ENCODE peak calls at places on chromosomes 7 and 10, in ten cellular contexts. One of them, this sample, is unnamed.
A peak's percentile ranks its signal among the peaks of the same experiment; 100 is the strongest.

GRCh38 chr7:140640727-140641531 is at the start of gene DENND2A:
- DNase-seq in right lobe of liver: no peak
- DNase-seq in spleen: peak; percentile 81
- DNase-seq in endodermal cell: peak; percentile 92
- DNase-seq in Peyer's patch: peak; percentile 66
- DNase-seq in MM.1S: no peak
- DNase-seq in IMR-90: peak; percentile 76
- DNase-seq in adrenal gland: peak; percentile 52
- DNase-seq in transverse colon: peak; percentile 57
- DNase-seq in lung: no peak
- DNase-seq in this sample: no peak

GRCh38 chr7:36749282-36749960 is 25.1 kb upstream of the AOAH start:
- DNase-seq in IMR-90: peak; percentile 10
- DNase-seq in spleen: no peak
- DNase-seq in MM.1S: no peak
- DNase-seq in lung: no peak
- DNase-seq in endodermal cell: no peak
- DNase-seq in adrenal gland: no peak
- DNase-seq in right lobe of liver: no peak
- DNase-seq in transverse colon: no peak
- DNase-seq in Peyer's patch: no peak
- DNase-seq in this sample: no peak

GRCh38 chr7:148588168-148588890 is 2.2 kb upstream of the C7orf33 start:
- DNase-seq in lung: no peak
- DNase-seq in adrenal gland: no peak
- DNase-seq in spleen: no peak
- DNase-seq in Peyer's patch: no peak
- DNase-seq in IMR-90: no peak
- DNase-seq in transverse colon: no peak
- DNase-seq in right lobe of liver: no peak
- DNase-seq in endodermal cell: no peak
- DNase-seq in MM.1S: peak; percentile 4
- DNase-seq in this sample: no peak

GRCh38 chr7:2863461-2864066 is 19.5 kb upstream of the GNA12 start:
- DNase-seq in transverse colon: peak; percentile 72
- DNase-seq in spleen: peak; percentile 87
- DNase-seq in IMR-90: peak; percentile 97
- DNase-seq in lung: peak; percentile 79
- DNase-seq in Peyer's patch: no peak
- DNase-seq in right lobe of liver: no peak
- DNase-seq in MM.1S: peak; percentile 74
- DNase-seq in adrenal gland: peak; percentile 72
- DNase-seq in endodermal cell: peak; percentile 82
- DNase-seq in this sample: peak; percentile 94

GRCh38 chr7:86975914-86976313 is 83.5 kb downstream of the ELAPOR2 start:
- DNase-seq in lung: no peak
- DNase-seq in IMR-90: no peak
- DNase-seq in MM.1S: no peak
- DNase-seq in adrenal gland: no peak
- DNase-seq in endodermal cell: no peak
- DNase-seq in spleen: no peak
- DNase-seq in Peyer's patch: no peak
- DNase-seq in transverse colon: no peak
- DNase-seq in right lobe of liver: no peak
- DNase-seq in this sample: no peak

GRCh38 chr7:69430502-69431145 is 167.7 kb upstream of the AUTS2 start:
- DNase-seq in transverse colon: peak; percentile 11
- DNase-seq in endodermal cell: peak; percentile 55
- DNase-seq in right lobe of liver: no peak
- DNase-seq in Peyer's patch: no peak
- DNase-seq in lung: no peak
- DNase-seq in IMR-90: no peak
- DNase-seq in spleen: no peak
- DNase-seq in MM.1S: no peak
- DNase-seq in adrenal gland: no peak
- DNase-seq in this sample: no peak

GRCh38 chr7:158828343-158829020 is 827 bp downstream of the ESYT2 start:
- DNase-seq in Peyer's patch: peak; percentile 78
- DNase-seq in MM.1S: no peak
- DNase-seq in lung: peak; percentile 44
- DNase-seq in right lobe of liver: peak; percentile 73
- DNase-seq in adrenal gland: peak; percentile 71
- DNase-seq in IMR-90: no peak
- DNase-seq in transverse colon: peak; percentile 62
- DNase-seq in endodermal cell: peak; percentile 90
- DNase-seq in spleen: peak; percentile 95
- DNase-seq in this sample: peak; percentile 90

GRCh38 chr7:20269726-20270125 is 52.5 kb upstream of the MACC1 start:
- DNase-seq in MM.1S: no peak
- DNase-seq in lung: no peak
- DNase-seq in transverse colon: no peak
- DNase-seq in IMR-90: peak; percentile 33
- DNase-seq in Peyer's patch: no peak
- DNase-seq in endodermal cell: no peak
- DNase-seq in spleen: no peak
- DNase-seq in adrenal gland: no peak
- DNase-seq in right lobe of liver: no peak
- DNase-seq in this sample: no peak

GRCh38 chr7:151442776-151443496 is 3.0 kb upstream of the CRYGN start:
- DNase-seq in endodermal cell: no peak
- DNase-seq in lung: no peak
- DNase-seq in MM.1S: no peak
- DNase-seq in spleen: peak; percentile 1
- DNase-seq in transverse colon: peak; percentile 1
- DNase-seq in adrenal gland: no peak
- DNase-seq in Peyer's patch: no peak
- DNase-seq in IMR-90: no peak
- DNase-seq in right lobe of liver: no peak
- DNase-seq in this sample: no peak

GRCh38 chr7:143295870-143296269 is 7.7 kb downstream of the CASP2 start:
- DNase-seq in right lobe of liver: no peak
- DNase-seq in adrenal gland: no peak
- DNase-seq in endodermal cell: no peak
- DNase-seq in spleen: no peak
- DNase-seq in lung: no peak
- DNase-seq in Peyer's patch: no peak
- DNase-seq in transverse colon: no peak
- DNase-seq in MM.1S: no peak
- DNase-seq in IMR-90: peak; percentile 91
- DNase-seq in this sample: no peak

GRCh38 chr10:33306756-33307519 is 27.5 kb downstream of the NRP1 start:
- DNase-seq in adrenal gland: no peak
- DNase-seq in lung: no peak
- DNase-seq in right lobe of liver: no peak
- DNase-seq in Peyer's patch: no peak
- DNase-seq in IMR-90: peak; percentile 79
- DNase-seq in transverse colon: no peak
- DNase-seq in MM.1S: no peak
- DNase-seq in spleen: no peak
- DNase-seq in endodermal cell: no peak
- DNase-seq in this sample: no peak

GRCh38 chr7:107860981-107861652 is 29.9 kb upstream of the DLD start:
- DNase-seq in transverse colon: peak; percentile 43
- DNase-seq in right lobe of liver: no peak
- DNase-seq in lung: no peak
- DNase-seq in spleen: no peak
- DNase-seq in endodermal cell: no peak
- DNase-seq in Peyer's patch: no peak
- DNase-seq in MM.1S: no peak
- DNase-seq in IMR-90: peak; percentile 7
- DNase-seq in adrenal gland: no peak
- DNase-seq in this sample: no peak

GRCh38 chr10:71244638-71245419 is 32.5 kb downstream of the UNC5B start:
- DNase-seq in Peyer's patch: peak; percentile 68
- DNase-seq in adrenal gland: no peak
- DNase-seq in right lobe of liver: no peak
- DNase-seq in transverse colon: no peak
- DNase-seq in MM.1S: no peak
- DNase-seq in spleen: no peak
- DNase-seq in lung: no peak
- DNase-seq in endodermal cell: no peak
- DNase-seq in IMR-90: peak; percentile 93
- DNase-seq in this sample: no peak

GRCh38 chr10:75358121-75358520 is 43.4 kb downstream of the ZNF503 start:
- DNase-seq in endodermal cell: no peak
- DNase-seq in IMR-90: no peak
- DNase-seq in lung: no peak
- DNase-seq in spleen: no peak
- DNase-seq in right lobe of liver: no peak
- DNase-seq in Peyer's patch: peak; percentile 74
- DNase-seq in transverse colon: peak; percentile 67
- DNase-seq in MM.1S: no peak
- DNase-seq in adrenal gland: no peak
- DNase-seq in this sample: no peak

GRCh38 chr10:75357500-75357899 is 44.1 kb downstream of the ZNF503 start:
- DNase-seq in spleen: no peak
- DNase-seq in Peyer's patch: no peak
- DNase-seq in IMR-90: no peak
- DNase-seq in transverse colon: no peak
- DNase-seq in adrenal gland: no peak
- DNase-seq in endodermal cell: no peak
- DNase-seq in right lobe of liver: no peak
- DNase-seq in MM.1S: no peak
- DNase-seq in lung: no peak
- DNase-seq in this sample: no peak

GRCh38 chr10:75355706-75356105 is 45.9 kb downstream of the ZNF503 start:
- DNase-seq in spleen: no peak
- DNase-seq in endodermal cell: peak; percentile 20
- DNase-seq in lung: no peak
- DNase-seq in right lobe of liver: no peak
- DNase-seq in adrenal gland: no peak
- DNase-seq in MM.1S: no peak
- DNase-seq in transverse colon: no peak
- DNase-seq in IMR-90: peak; percentile 21
- DNase-seq in Peyer's patch: peak; percentile 3
- DNase-seq in this sample: no peak

GRCh38 chr10:75358835-75359421 is 42.6 kb downstream of the ZNF503 start:
- DNase-seq in Peyer's patch: no peak
- DNase-seq in endodermal cell: no peak
- DNase-seq in spleen: no peak
- DNase-seq in adrenal gland: no peak
- DNase-seq in lung: no peak
- DNase-seq in IMR-90: peak; percentile 82
- DNase-seq in MM.1S: no peak
- DNase-seq in right lobe of liver: no peak
- DNase-seq in transverse colon: no peak
- DNase-seq in this sample: no peak

DNA sequence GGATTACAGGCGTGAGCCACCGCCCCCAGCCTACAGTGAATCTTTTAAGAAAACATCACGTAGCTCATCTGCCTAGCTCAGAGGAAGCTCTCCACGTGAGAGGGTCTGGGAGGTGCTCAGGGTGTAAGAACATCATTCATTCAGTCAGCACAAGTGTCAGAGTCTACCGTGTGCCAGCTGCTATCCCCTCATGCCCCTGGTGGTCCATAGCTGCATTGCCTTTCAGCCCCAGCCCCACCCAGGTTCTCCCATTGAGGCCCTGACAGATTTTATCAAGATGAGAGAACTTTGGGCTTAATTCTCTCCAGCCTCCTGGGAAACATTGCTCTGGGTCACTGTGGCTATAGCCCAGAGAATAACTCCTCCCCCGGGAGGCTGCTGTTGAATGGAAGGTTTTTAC is 45.1 kb downstream of the ZNF503 start:
- DNase-seq in IMR-90: no peak
- DNase-seq in Peyer's patch: no peak
- DNase-seq in lung: no peak
- DNase-seq in adrenal gland: no peak
- DNase-seq in right lobe of liver: no peak
- DNase-seq in MM.1S: no peak
- DNase-seq in endodermal cell: peak; percentile 64
- DNase-seq in transverse colon: no peak
- DNase-seq in spleen: no peak
- DNase-seq in this sample: no peak
- TF ChIP-seq CTCF in IMR-90: no peak
- TF ChIP-seq CTCF in Peyer's patch: no peak
- TF ChIP-seq CTCF in lung: no peak
- TF ChIP-seq CTCF in adrenal gland: no peak
- TF ChIP-seq CTCF in right lobe of liver: no peak
- TF ChIP-seq CTCF in MM.1S: no peak
- TF ChIP-seq CTCF in endodermal cell: peak; percentile 61
- TF ChIP-seq CTCF in transverse colon: no peak
- TF ChIP-seq CTCF in spleen: no peak
- TF ChIP-seq CTCF in this sample: no peak

DNA sequence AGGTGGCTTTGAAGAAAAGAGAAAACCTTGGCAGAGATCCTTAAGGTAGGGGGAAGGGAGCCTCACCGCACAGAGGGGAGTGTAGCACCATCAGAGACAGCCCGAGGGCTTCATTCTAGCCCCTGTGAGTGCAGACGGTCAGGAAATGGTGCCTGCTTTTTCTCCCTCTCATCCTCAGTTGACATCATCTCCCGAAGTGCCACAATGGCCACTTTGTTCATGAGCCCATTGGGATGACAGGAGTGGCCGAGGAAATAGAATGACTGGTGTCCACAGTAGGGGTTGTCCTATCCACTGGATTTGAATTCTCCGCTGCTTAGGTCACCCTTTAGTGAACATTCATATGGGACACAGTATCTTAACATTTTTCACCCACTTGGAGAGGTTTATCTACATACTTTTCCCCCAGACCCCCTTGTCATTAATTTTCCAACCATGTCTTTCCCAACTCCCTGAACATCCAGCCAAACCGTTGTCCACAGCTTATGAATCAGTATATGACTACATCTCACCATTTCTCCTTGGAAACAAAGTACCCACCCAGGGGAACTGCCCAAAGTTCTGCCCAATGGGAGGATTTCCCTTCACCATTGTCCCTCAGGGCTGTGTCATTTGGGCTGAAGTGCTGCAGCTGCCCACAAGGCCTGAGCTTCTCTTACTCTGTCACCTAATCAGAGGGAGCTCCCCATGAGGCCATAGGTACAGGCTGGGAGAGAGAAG is 108.8 kb downstream of the ADCY1 start:
- DNase-seq in endodermal cell: peak; percentile 20
- DNase-seq in adrenal gland: no peak
- DNase-seq in spleen: peak; percentile 19
- DNase-seq in lung: no peak
- DNase-seq in transverse colon: no peak
- DNase-seq in Peyer's patch: no peak
- DNase-seq in MM.1S: no peak
- DNase-seq in right lobe of liver: no peak
- DNase-seq in IMR-90: no peak
- DNase-seq in this sample: peak; percentile 86
- H3K4me1 ChIP-seq in endodermal cell: no peaks in the 10 kb centered on the region
- H3K4me1 ChIP-seq in adrenal gland: no peaks in the 10 kb centered on the region
- H3K4me1 ChIP-seq in spleen: no peaks in the 10 kb centered on the region
- H3K4me1 ChIP-seq in lung: no peaks in the 10 kb centered on the region
- H3K4me1 ChIP-seq in transverse colon: no peaks in the 10 kb centered on the region
- H3K4me1 ChIP-seq in Peyer's patch: no peaks in the 10 kb centered on the region
- H3K4me1 ChIP-seq in MM.1S: no peaks in the 10 kb centered on the region
- H3K4me1 ChIP-seq in right lobe of liver: no peaks in the 10 kb centered on the region
- H3K4me1 ChIP-seq in IMR-90: no peaks in the 10 kb centered on the region
- H3K4me1 ChIP-seq in this sample: peaks cover 4% of the 10 kb centered on the region

GRCh38 chr7:17940302-17941170 is at the start of gene SNX13:
- DNase-seq in right lobe of liver: peak; percentile 95
- DNase-seq in Peyer's patch: peak; percentile 93
- DNase-seq in IMR-90: peak; percentile 92
- DNase-seq in transverse colon: peak; percentile 92
- DNase-seq in adrenal gland: peak; percentile 91
- DNase-seq in endodermal cell: peak; percentile 98
- DNase-seq in MM.1S: peak; percentile 95
- DNase-seq in lung: peak; percentile 93
- DNase-seq in spleen: peak; percentile 98
- DNase-seq in this sample: peak; percentile 97
- TF ChIP-seq CTCF in right lobe of liver: peak; percentile 14
- TF ChIP-seq CTCF in Peyer's patch: peak; percentile 36
- TF ChIP-seq CTCF in IMR-90: peak; percentile 37
- TF ChIP-seq CTCF in transverse colon: no peak
- TF ChIP-seq CTCF in adrenal gland: no peak
- TF ChIP-seq CTCF in endodermal cell: peak; percentile 51
- TF ChIP-seq CTCF in MM.1S: peak; percentile 36
- TF ChIP-seq CTCF in lung: peak; percentile 15
- TF ChIP-seq CTCF in spleen: peak; percentile 66
- TF ChIP-seq CTCF in this sample: peak; percentile 15

GRCh38 chr10:30494558-30494957 is 60.6 kb downstream of the MAP3K8 start:
- DNase-seq in right lobe of liver: no peak
- DNase-seq in lung: no peak
- DNase-seq in Peyer's patch: no peak
- DNase-seq in spleen: no peak
- DNase-seq in MM.1S: no peak
- DNase-seq in transverse colon: no peak
- DNase-seq in endodermal cell: no peak
- DNase-seq in adrenal gland: no peak
- DNase-seq in IMR-90: no peak
- DNase-seq in this sample: no peak
- H3K4me1 ChIP-seq in right lobe of liver: no peaks in the 10 kb centered on the region
- H3K4me1 ChIP-seq in lung: no peaks in the 10 kb centered on the region
- H3K4me1 ChIP-seq in Peyer's patch: peaks cover 10% of the 10 kb centered on the region
- H3K4me1 ChIP-seq in spleen: peaks cover 96% of the 10 kb centered on the region
- H3K4me1 ChIP-seq in MM.1S: peaks cover 15% of the 10 kb centered on the region
- H3K4me1 ChIP-seq in transverse colon: no peaks in the 10 kb centered on the region
- H3K4me1 ChIP-seq in endodermal cell: no peaks in the 10 kb centered on the region
- H3K4me1 ChIP-seq in adrenal gland: peaks cover 9% of the 10 kb centered on the region
- H3K4me1 ChIP-seq in IMR-90: peaks cover 4% of the 10 kb centered on the region
- H3K4me1 ChIP-seq in this sample: no peaks in the 10 kb centered on the region